ENCODE peak calls at places on chromosomes 11 and 22, in seven cellular contexts. One of them, this sample, is unnamed.

GRCh38 chr22:27754247-27754887 is 47.2 kb downstream of the MN1 start:
- DNase-seq in upper lobe of left lung: peak
- DNase-seq in heart left ventricle: no peak
- DNase-seq in GM12892: no peak
- DNase-seq in sigmoid colon: no peak
- DNase-seq in tibial nerve: no peak
- DNase-seq in uterus: no peak
- DNase-seq in this sample: no peak

GRCh38 chr11:116928102-116928777 is 90.8 kb upstream of the APOA1 start:
- DNase-seq in upper lobe of left lung: no peak
- DNase-seq in heart left ventricle: no peak
- DNase-seq in GM12892: peak
- DNase-seq in sigmoid colon: no peak
- DNase-seq in tibial nerve: no peak
- DNase-seq in uterus: no peak
- DNase-seq in this sample: no peak

GRCh38 chr11:119584193-119585037 is 144.6 kb downstream of the NECTIN1 start:
- DNase-seq in upper lobe of left lung: peak
- DNase-seq in heart left ventricle: peak
- DNase-seq in GM12892: no peak
- DNase-seq in sigmoid colon: peak
- DNase-seq in tibial nerve: no peak
- DNase-seq in uterus: no peak
- DNase-seq in this sample: peak

GRCh38 chr22:19873960-19874306 is 19.3 kb upstream of the GNB1L start:
- DNase-seq in upper lobe of left lung: no peak
- DNase-seq in heart left ventricle: peak
- DNase-seq in GM12892: peak
- DNase-seq in sigmoid colon: no peak
- DNase-seq in tibial nerve: peak
- DNase-seq in uterus: peak
- DNase-seq in this sample: peak

GRCh38 chr22:39502109-39502788 is at the start of gene MIEF1:
- DNase-seq in upper lobe of left lung: peak
- DNase-seq in heart left ventricle: peak
- DNase-seq in GM12892: peak
- DNase-seq in sigmoid colon: peak
- DNase-seq in tibial nerve: peak
- DNase-seq in uterus: peak
- DNase-seq in this sample: peak

GRCh38 chr22:36916034-36916433 is 2.6 kb downstream of the CSF2RB start:
- DNase-seq in upper lobe of left lung: no peak
- DNase-seq in heart left ventricle: no peak
- DNase-seq in GM12892: no peak
- DNase-seq in sigmoid colon: no peak
- DNase-seq in tibial nerve: no peak
- DNase-seq in uterus: no peak
- DNase-seq in this sample: no peak

GRCh38 chr22:26977741-26978140 is 320.4 kb downstream of the MIAT start:
- DNase-seq in upper lobe of left lung: no peak
- DNase-seq in heart left ventricle: no peak
- DNase-seq in GM12892: no peak
- DNase-seq in sigmoid colon: no peak
- DNase-seq in tibial nerve: no peak
- DNase-seq in uterus: no peak
- DNase-seq in this sample: no peak

GRCh38 chr22:38298312-38299000 is 18.8 kb downstream of the CSNK1E start:
- DNase-seq in upper lobe of left lung: peak
- DNase-seq in heart left ventricle: no peak
- DNase-seq in GM12892: no peak
- DNase-seq in sigmoid colon: no peak
- DNase-seq in tibial nerve: no peak
- DNase-seq in uterus: no peak
- DNase-seq in this sample: no peak

GRCh38 chr11:93123351-93123898 is 74.4 kb downstream of the SLC36A4 start:
- DNase-seq in upper lobe of left lung: no peak
- DNase-seq in heart left ventricle: no peak
- DNase-seq in GM12892: no peak
- DNase-seq in sigmoid colon: no peak
- DNase-seq in tibial nerve: no peak
- DNase-seq in uterus: peak
- DNase-seq in this sample: peak

GRCh38 chr22:22057617-22058378 is 75.2 kb upstream of the TOP3B start:
- DNase-seq in upper lobe of left lung: no peak
- DNase-seq in heart left ventricle: no peak
- DNase-seq in GM12892: no peak
- DNase-seq in sigmoid colon: no peak
- DNase-seq in tibial nerve: no peak
- DNase-seq in uterus: no peak
- DNase-seq in this sample: no peak

GRCh38 chr11:112454841-112455240 is 194.2 kb upstream of the PLET1 start:
- DNase-seq in upper lobe of left lung: no peak
- DNase-seq in heart left ventricle: no peak
- DNase-seq in GM12892: no peak
- DNase-seq in sigmoid colon: no peak
- DNase-seq in tibial nerve: no peak
- DNase-seq in uterus: no peak
- DNase-seq in this sample: no peak

GRCh38 chr11:127000991-127001390 is 421 bp upstream of the KIRREL3 start:
- DNase-seq in upper lobe of left lung: no peak
- DNase-seq in heart left ventricle: no peak
- DNase-seq in GM12892: no peak
- DNase-seq in sigmoid colon: no peak
- DNase-seq in tibial nerve: no peak
- DNase-seq in uterus: no peak
- DNase-seq in this sample: no peak

GRCh38 chr11:127002669-127003259 is 2.2 kb upstream of the KIRREL3 start:
- DNase-seq in upper lobe of left lung: no peak
- DNase-seq in heart left ventricle: no peak
- DNase-seq in GM12892: no peak
- DNase-seq in sigmoid colon: no peak
- DNase-seq in tibial nerve: no peak
- DNase-seq in uterus: no peak
- DNase-seq in this sample: no peak

GRCh38 chr11:126997641-126998040 is 2.9 kb downstream of the KIRREL3 start:
- DNase-seq in upper lobe of left lung: no peak
- DNase-seq in heart left ventricle: no peak
- DNase-seq in GM12892: no peak
- DNase-seq in sigmoid colon: no peak
- DNase-seq in tibial nerve: no peak
- DNase-seq in uterus: no peak
- DNase-seq in this sample: no peak

GRCh38 chr11:126999366-126999765 is 1.2 kb downstream of the KIRREL3 start:
- DNase-seq in upper lobe of left lung: no peak
- DNase-seq in heart left ventricle: no peak
- DNase-seq in GM12892: no peak
- DNase-seq in sigmoid colon: no peak
- DNase-seq in tibial nerve: no peak
- DNase-seq in uterus: no peak
- DNase-seq in this sample: no peak

DNA sequence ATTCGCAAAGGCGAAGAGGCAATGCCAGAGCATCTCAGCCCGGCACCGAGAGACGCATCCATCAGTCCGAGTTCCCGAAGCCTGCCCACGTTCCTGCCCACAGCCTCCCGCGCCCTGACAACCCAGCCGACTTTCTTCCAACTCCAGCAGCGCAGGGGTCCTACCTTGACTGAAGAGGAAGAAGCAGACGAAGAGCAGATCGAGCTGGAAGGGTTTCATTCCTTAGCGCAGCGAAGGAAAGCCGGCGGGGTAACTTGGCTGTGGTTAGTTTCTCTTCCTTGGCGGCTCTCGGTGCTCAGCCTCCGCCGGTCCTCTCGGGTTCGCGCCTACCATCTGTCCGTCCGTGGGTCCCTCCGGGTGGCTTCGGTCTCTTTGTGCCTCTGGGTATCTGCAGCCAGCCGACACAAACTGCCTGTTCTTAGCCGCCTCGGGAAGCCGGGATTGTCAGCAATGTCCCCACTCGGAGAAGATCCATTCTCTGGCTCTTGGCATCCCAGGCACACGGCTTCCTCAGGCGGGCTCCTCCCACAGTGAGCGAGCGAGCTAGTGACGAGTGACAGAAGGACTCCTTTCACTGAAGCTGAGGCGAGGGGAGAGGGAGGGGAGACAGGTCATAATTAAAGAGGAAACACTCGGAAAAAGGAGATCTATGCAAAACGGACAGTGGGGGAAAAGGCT is at the start of gene KIRREL3:
- DNase-seq in upper lobe of left lung: peak
- DNase-seq in heart left ventricle: no peak
- DNase-seq in GM12892: no peak
- DNase-seq in sigmoid colon: no peak
- DNase-seq in tibial nerve: no peak
- DNase-seq in uterus: no peak
- DNase-seq in this sample: no peak
- TF ChIP-seq POLR2A in upper lobe of left lung: no peak
- TF ChIP-seq POLR2A in heart left ventricle: no peak
- TF ChIP-seq POLR2A in GM12892: no peak
- TF ChIP-seq POLR2A in sigmoid colon: no peak
- TF ChIP-seq POLR2A in tibial nerve: no peak
- TF ChIP-seq POLR2A in uterus: no peak
- TF ChIP-seq POLR2A in this sample: no peak

GRCh38 chr22:24414984-24415945 is 12.1 kb upstream of the ADORA2A start:
- DNase-seq in upper lobe of left lung: no peak
- DNase-seq in heart left ventricle: no peak
- DNase-seq in GM12892: no peak
- DNase-seq in sigmoid colon: peak
- DNase-seq in tibial nerve: no peak
- DNase-seq in uterus: no peak
- DNase-seq in this sample: no peak
- TF ChIP-seq POLR2A in upper lobe of left lung: no peak
- TF ChIP-seq POLR2A in heart left ventricle: no peak
- TF ChIP-seq POLR2A in GM12892: no peak
- TF ChIP-seq POLR2A in sigmoid colon: no peak
- TF ChIP-seq POLR2A in tibial nerve: no peak
- TF ChIP-seq POLR2A in uterus: no peak
- TF ChIP-seq POLR2A in this sample: no peak

DNA sequence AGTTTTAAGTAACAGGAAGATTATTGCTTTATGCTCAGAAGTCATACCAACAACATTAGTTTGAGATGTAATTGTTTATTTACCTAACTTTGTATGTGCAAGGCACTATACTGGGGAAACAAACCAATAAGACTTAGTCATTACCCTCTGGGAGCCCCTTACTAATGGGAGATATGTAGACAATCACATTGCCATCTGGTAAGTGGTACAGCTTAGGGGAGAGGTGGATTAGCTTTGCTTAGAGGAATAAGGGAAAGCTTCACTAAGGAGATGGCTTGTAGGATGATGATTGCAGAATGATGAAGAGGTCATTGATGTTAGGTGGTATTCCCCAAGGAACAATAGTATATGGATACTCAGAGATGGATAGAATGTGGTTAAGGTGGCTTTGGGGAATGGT is 17.5 kb downstream of the EMSY start:
- DNase-seq in upper lobe of left lung: no peak
- DNase-seq in heart left ventricle: no peak
- DNase-seq in GM12892: no peak
- DNase-seq in sigmoid colon: no peak
- DNase-seq in tibial nerve: no peak
- DNase-seq in uterus: no peak
- DNase-seq in this sample: no peak
- TF ChIP-seq POLR2A in upper lobe of left lung: no peak
- TF ChIP-seq POLR2A in heart left ventricle: no peak
- TF ChIP-seq POLR2A in GM12892: no peak
- TF ChIP-seq POLR2A in sigmoid colon: no peak
- TF ChIP-seq POLR2A in tibial nerve: no peak
- TF ChIP-seq POLR2A in uterus: no peak
- TF ChIP-seq POLR2A in this sample: no peak

DNA sequence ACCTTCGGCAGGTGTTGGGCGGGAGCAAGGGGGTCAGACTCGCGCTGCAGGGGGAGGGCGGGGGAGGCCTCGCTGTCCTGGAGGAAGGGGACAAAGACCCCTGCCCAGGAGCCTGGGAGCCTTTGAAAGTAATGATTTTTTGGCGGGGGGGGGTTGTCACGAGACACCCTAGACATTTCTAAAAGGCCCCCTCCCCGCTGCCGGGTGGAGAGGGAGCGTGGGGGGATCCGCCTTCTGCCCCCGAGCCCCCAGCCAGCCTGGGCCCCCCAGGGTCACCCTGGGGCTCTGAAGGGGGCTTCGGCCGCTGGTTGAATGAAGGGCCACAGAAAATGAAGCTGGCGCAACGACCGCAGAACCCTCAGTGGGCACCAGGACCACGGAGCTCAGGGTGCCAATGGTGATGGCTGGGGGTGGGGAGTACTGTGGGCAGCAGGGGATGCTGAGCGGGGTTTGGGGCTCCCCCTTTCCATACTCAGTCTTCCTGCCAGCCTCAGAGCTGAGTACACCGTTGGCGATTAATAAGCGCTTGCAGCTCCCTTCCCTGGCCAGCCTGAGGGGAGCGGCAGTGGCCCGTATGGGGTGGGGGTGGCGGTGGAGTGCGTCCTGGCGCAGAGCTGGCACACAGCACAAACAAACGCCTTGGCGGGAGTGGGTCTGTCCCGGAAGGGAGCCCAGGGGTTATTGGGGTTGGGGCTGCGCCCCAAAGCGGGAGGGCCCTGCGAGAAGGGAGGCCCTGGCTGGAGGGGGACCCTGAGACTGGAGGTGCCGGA is 1.2 kb upstream of the DUSP8 start:
- DNase-seq in upper lobe of left lung: peak
- DNase-seq in heart left ventricle: no peak
- DNase-seq in GM12892: no peak
- DNase-seq in sigmoid colon: peak
- DNase-seq in tibial nerve: no peak
- DNase-seq in uterus: no peak
- DNase-seq in this sample: peak
- TF ChIP-seq POLR2A in upper lobe of left lung: no peak
- TF ChIP-seq POLR2A in heart left ventricle: no peak
- TF ChIP-seq POLR2A in GM12892: no peak
- TF ChIP-seq POLR2A in sigmoid colon: no peak
- TF ChIP-seq POLR2A in tibial nerve: no peak
- TF ChIP-seq POLR2A in uterus: peak
- TF ChIP-seq POLR2A in this sample: no peak

GRCh38 chr11:67179892-67180490 is 60.9 kb downstream of the KDM2A start:
- DNase-seq in upper lobe of left lung: no peak
- DNase-seq in heart left ventricle: no peak
- DNase-seq in GM12892: no peak
- DNase-seq in sigmoid colon: no peak
- DNase-seq in tibial nerve: no peak
- DNase-seq in uterus: no peak
- DNase-seq in this sample: no peak
- TF ChIP-seq POLR2A in upper lobe of left lung: no peak
- TF ChIP-seq POLR2A in heart left ventricle: no peak
- TF ChIP-seq POLR2A in GM12892: no peak
- TF ChIP-seq POLR2A in sigmoid colon: no peak
- TF ChIP-seq POLR2A in tibial nerve: no peak
- TF ChIP-seq POLR2A in uterus: no peak
- TF ChIP-seq POLR2A in this sample: no peak

This sample was measured in body of pancreas.